ENCODE peak calls at places on chromosomes 4 and X, in nine cellular contexts. One of them, this sample, is unnamed.
A peak's percentile ranks its signal among the peaks of the same experiment; 100 is the strongest.

GRCh38 chr4:7929530-7929951 is 10.1 kb downstream of the AFAP1 start:
- DNase-seq in SK-N-SH: peak; percentile 35
- DNase-seq in naive thymus-derived CD4-positive, alpha-beta T cell: no peak
- DNase-seq in IMR-90: no peak
- DNase-seq in aorta: no peak
- DNase-seq in left ventricle myocardium inferior: no peak
- DNase-seq in A549: peak; percentile 32
- DNase-seq in hepatocyte: peak; percentile 53
- DNase-seq in Karpas-422: no peak
- DNase-seq in this sample: no peak

GRCh38 chr4:1842339-1842895 is 13.5 kb downstream of the LETM1 start:
- DNase-seq in hepatocyte: no peak
- DNase-seq in aorta: no peak
- DNase-seq in IMR-90: no peak
- DNase-seq in left ventricle myocardium inferior: no peak
- DNase-seq in A549: no peak
- DNase-seq in Karpas-422: no peak
- DNase-seq in naive thymus-derived CD4-positive, alpha-beta T cell: no peak
- DNase-seq in SK-N-SH: no peak
- DNase-seq in this sample: no peak

GRCh38 chr4:176482972-176483371 is 163.2 kb downstream of the SPCS3 start:
- DNase-seq in Karpas-422: no peak
- DNase-seq in hepatocyte: no peak
- DNase-seq in IMR-90: no peak
- DNase-seq in naive thymus-derived CD4-positive, alpha-beta T cell: no peak
- DNase-seq in left ventricle myocardium inferior: no peak
- DNase-seq in SK-N-SH: no peak
- DNase-seq in A549: no peak
- DNase-seq in aorta: no peak
- DNase-seq in this sample: no peak

GRCh38 chr4:126890994-126891393 is 741.8 kb upstream of the INTU start:
- DNase-seq in aorta: no peak
- DNase-seq in naive thymus-derived CD4-positive, alpha-beta T cell: no peak
- DNase-seq in IMR-90: peak; percentile 79
- DNase-seq in hepatocyte: peak; percentile 7
- DNase-seq in left ventricle myocardium inferior: no peak
- DNase-seq in Karpas-422: no peak
- DNase-seq in SK-N-SH: no peak
- DNase-seq in A549: no peak
- DNase-seq in this sample: no peak

GRCh38 chr4:165828928-165829327 is 44.1 kb upstream of the TLL1 start:
- DNase-seq in A549: no peak
- DNase-seq in Karpas-422: no peak
- DNase-seq in SK-N-SH: no peak
- DNase-seq in naive thymus-derived CD4-positive, alpha-beta T cell: no peak
- DNase-seq in left ventricle myocardium inferior: no peak
- DNase-seq in hepatocyte: no peak
- DNase-seq in aorta: no peak
- DNase-seq in IMR-90: no peak
- DNase-seq in this sample: no peak

GRCh38 chr4:66489783-66490452 is 819.6 kb upstream of the EPHA5 start:
- DNase-seq in naive thymus-derived CD4-positive, alpha-beta T cell: no peak
- DNase-seq in Karpas-422: no peak
- DNase-seq in SK-N-SH: no peak
- DNase-seq in A549: peak; percentile 62
- DNase-seq in hepatocyte: peak; percentile 8
- DNase-seq in IMR-90: peak; percentile 65
- DNase-seq in aorta: no peak
- DNase-seq in left ventricle myocardium inferior: no peak
- DNase-seq in this sample: no peak

GRCh38 chrX:69109706-69110635 is 55.3 kb downstream of the PJA1 start:
- DNase-seq in aorta: no peak
- DNase-seq in left ventricle myocardium inferior: no peak
- DNase-seq in A549: peak; percentile 84
- DNase-seq in hepatocyte: peak; percentile 63
- DNase-seq in SK-N-SH: no peak
- DNase-seq in naive thymus-derived CD4-positive, alpha-beta T cell: no peak
- DNase-seq in Karpas-422: no peak
- DNase-seq in IMR-90: peak; percentile 73
- DNase-seq in this sample: no peak

GRCh38 chr4:1402516-1403101 is 3.6 kb downstream of the NKX1-1 start:
- DNase-seq in SK-N-SH: peak; percentile 52
- DNase-seq in IMR-90: no peak
- DNase-seq in left ventricle myocardium inferior: no peak
- DNase-seq in Karpas-422: no peak
- DNase-seq in aorta: peak; percentile 30
- DNase-seq in A549: no peak
- DNase-seq in naive thymus-derived CD4-positive, alpha-beta T cell: no peak
- DNase-seq in hepatocyte: peak; percentile 2
- DNase-seq in this sample: no peak

GRCh38 chr4:182533948-182534347 is 290.7 kb downstream of the TENM3 start:
- DNase-seq in naive thymus-derived CD4-positive, alpha-beta T cell: no peak
- DNase-seq in SK-N-SH: no peak
- DNase-seq in left ventricle myocardium inferior: no peak
- DNase-seq in hepatocyte: no peak
- DNase-seq in Karpas-422: no peak
- DNase-seq in IMR-90: peak; percentile 74
- DNase-seq in aorta: no peak
- DNase-seq in A549: no peak
- DNase-seq in this sample: no peak

GRCh38 chr4:74370912-74371311 is 6.0 kb downstream of the EREG start:
- DNase-seq in aorta: no peak
- DNase-seq in A549: peak; percentile 78
- DNase-seq in SK-N-SH: peak; percentile 42
- DNase-seq in naive thymus-derived CD4-positive, alpha-beta T cell: no peak
- DNase-seq in IMR-90: peak; percentile 64
- DNase-seq in hepatocyte: peak; percentile 72
- DNase-seq in left ventricle myocardium inferior: no peak
- DNase-seq in Karpas-422: peak; percentile 77
- DNase-seq in this sample: no peak

GRCh38 chr4:121138014-121138413 is 26.1 kb downstream of the TNIP3 start:
- DNase-seq in SK-N-SH: no peak
- DNase-seq in naive thymus-derived CD4-positive, alpha-beta T cell: peak; percentile 12
- DNase-seq in aorta: no peak
- DNase-seq in left ventricle myocardium inferior: no peak
- DNase-seq in A549: no peak
- DNase-seq in IMR-90: no peak
- DNase-seq in Karpas-422: no peak
- DNase-seq in hepatocyte: no peak
- DNase-seq in this sample: no peak

GRCh38 chr4:37188100-37188499 is 56.4 kb upstream of the NWD2 start:
- DNase-seq in hepatocyte: no peak
- DNase-seq in left ventricle myocardium inferior: no peak
- DNase-seq in IMR-90: no peak
- DNase-seq in Karpas-422: peak; percentile 68
- DNase-seq in SK-N-SH: peak; percentile 3
- DNase-seq in A549: peak; percentile 4
- DNase-seq in naive thymus-derived CD4-positive, alpha-beta T cell: no peak
- DNase-seq in aorta: no peak
- DNase-seq in this sample: no peak

GRCh38 chr4:81606796-81607550 is 135.3 kb upstream of the RASGEF1B start:
- DNase-seq in hepatocyte: peak; percentile 13
- DNase-seq in left ventricle myocardium inferior: no peak
- DNase-seq in IMR-90: no peak
- DNase-seq in aorta: peak; percentile 49
- DNase-seq in Karpas-422: no peak
- DNase-seq in SK-N-SH: no peak
- DNase-seq in naive thymus-derived CD4-positive, alpha-beta T cell: no peak
- DNase-seq in A549: no peak
- DNase-seq in this sample: no peak
- H3K27ac ChIP-seq in hepatocyte: peak overlapping the region; percentile 21
- H3K27ac ChIP-seq in left ventricle myocardium inferior: peak overlapping the region; percentile 6
- H3K27ac ChIP-seq in IMR-90: no peak overlapping the region
- H3K27ac ChIP-seq in aorta: no peak overlapping the region
- H3K27ac ChIP-seq in Karpas-422: no peak overlapping the region
- H3K27ac ChIP-seq in SK-N-SH: no peak overlapping the region
- H3K27ac ChIP-seq in naive thymus-derived CD4-positive, alpha-beta T cell: no peak overlapping the region
- H3K27ac ChIP-seq in A549: no peak overlapping the region
- H3K27ac ChIP-seq in this sample: no peak overlapping the region

GRCh38 chrX:72255864-72256263 is 17.0 kb upstream of the ERCC6L start:
- DNase-seq in A549: no peak
- DNase-seq in naive thymus-derived CD4-positive, alpha-beta T cell: no peak
- DNase-seq in SK-N-SH: no peak
- DNase-seq in left ventricle myocardium inferior: no peak
- DNase-seq in aorta: no peak
- DNase-seq in hepatocyte: no peak
- DNase-seq in IMR-90: no peak
- DNase-seq in Karpas-422: no peak
- DNase-seq in this sample: no peak
- H3K4me3 ChIP-seq in A549: no peak overlapping the region
- H3K4me3 ChIP-seq in naive thymus-derived CD4-positive, alpha-beta T cell: no peak overlapping the region
- H3K4me3 ChIP-seq in SK-N-SH: no peak overlapping the region
- H3K4me3 ChIP-seq in left ventricle myocardium inferior: no peak overlapping the region
- H3K4me3 ChIP-seq in aorta: no peak overlapping the region
- H3K4me3 ChIP-seq in hepatocyte: no peak overlapping the region
- H3K4me3 ChIP-seq in IMR-90: no peak overlapping the region
- H3K4me3 ChIP-seq in Karpas-422: no peak overlapping the region
- H3K4me3 ChIP-seq in this sample: no peak overlapping the region

GRCh38 chr4:17013382-17014006 is 115.0 kb upstream of the LDB2 start:
- DNase-seq in SK-N-SH: no peak
- DNase-seq in Karpas-422: no peak
- DNase-seq in naive thymus-derived CD4-positive, alpha-beta T cell: no peak
- DNase-seq in IMR-90: peak; percentile 65
- DNase-seq in A549: no peak
- DNase-seq in aorta: no peak
- DNase-seq in hepatocyte: no peak
- DNase-seq in left ventricle myocardium inferior: no peak
- DNase-seq in this sample: no peak
- H3K9me3 ChIP-seq in SK-N-SH: peaks cover 10% of the 10 kb centered on the region
- H3K9me3 ChIP-seq in Karpas-422: no peaks in the 10 kb centered on the region
- H3K9me3 ChIP-seq in naive thymus-derived CD4-positive, alpha-beta T cell: no peaks in the 10 kb centered on the region
- H3K9me3 ChIP-seq in IMR-90: no peaks in the 10 kb centered on the region
- H3K9me3 ChIP-seq in A549: no peaks in the 10 kb centered on the region
- H3K9me3 ChIP-seq in aorta: peaks cover 2% of the 10 kb centered on the region
- H3K9me3 ChIP-seq in hepatocyte: no peaks in the 10 kb centered on the region
- H3K9me3 ChIP-seq in left ventricle myocardium inferior: peaks cover 5% of the 10 kb centered on the region
- H3K9me3 ChIP-seq in this sample: no peaks in the 10 kb centered on the region

GRCh38 chrX:154356596-154356995 is 17.8 kb downstream of the FLNA start:
- DNase-seq in IMR-90: no peak
- DNase-seq in naive thymus-derived CD4-positive, alpha-beta T cell: no peak
- DNase-seq in SK-N-SH: no peak
- DNase-seq in left ventricle myocardium inferior: no peak
- DNase-seq in A549: no peak
- DNase-seq in hepatocyte: no peak
- DNase-seq in Karpas-422: no peak
- DNase-seq in aorta: no peak
- DNase-seq in this sample: no peak

GRCh38 chrX:154358829-154359228 is 15.6 kb downstream of the FLNA start:
- DNase-seq in hepatocyte: no peak
- DNase-seq in IMR-90: no peak
- DNase-seq in A549: no peak
- DNase-seq in naive thymus-derived CD4-positive, alpha-beta T cell: no peak
- DNase-seq in SK-N-SH: no peak
- DNase-seq in left ventricle myocardium inferior: no peak
- DNase-seq in Karpas-422: no peak
- DNase-seq in aorta: no peak
- DNase-seq in this sample: no peak

GRCh38 chrX:154359362-154360154 is 14.9 kb downstream of the FLNA start:
- DNase-seq in left ventricle myocardium inferior: no peak
- DNase-seq in IMR-90: no peak
- DNase-seq in Karpas-422: no peak
- DNase-seq in A549: no peak
- DNase-seq in hepatocyte: no peak
- DNase-seq in SK-N-SH: no peak
- DNase-seq in aorta: no peak
- DNase-seq in naive thymus-derived CD4-positive, alpha-beta T cell: no peak
- DNase-seq in this sample: no peak

GRCh38 chrX:154357205-154357604 is 17.2 kb downstream of the FLNA start:
- DNase-seq in Karpas-422: no peak
- DNase-seq in A549: no peak
- DNase-seq in SK-N-SH: no peak
- DNase-seq in aorta: no peak
- DNase-seq in hepatocyte: no peak
- DNase-seq in IMR-90: no peak
- DNase-seq in naive thymus-derived CD4-positive, alpha-beta T cell: no peak
- DNase-seq in left ventricle myocardium inferior: no peak
- DNase-seq in this sample: no peak

GRCh38 chrX:154358011-154358410 is 16.4 kb downstream of the FLNA start:
- DNase-seq in SK-N-SH: no peak
- DNase-seq in left ventricle myocardium inferior: no peak
- DNase-seq in A549: no peak
- DNase-seq in Karpas-422: no peak
- DNase-seq in hepatocyte: no peak
- DNase-seq in IMR-90: no peak
- DNase-seq in naive thymus-derived CD4-positive, alpha-beta T cell: no peak
- DNase-seq in aorta: no peak
- DNase-seq in this sample: no peak
- H3K27ac ChIP-seq in SK-N-SH: no peak overlapping the region
- H3K27ac ChIP-seq in left ventricle myocardium inferior: no peak overlapping the region
- H3K27ac ChIP-seq in A549: peak overlapping the region; percentile 21
- H3K27ac ChIP-seq in Karpas-422: no peak overlapping the region
- H3K27ac ChIP-seq in hepatocyte: no peak overlapping the region
- H3K27ac ChIP-seq in IMR-90: no peak overlapping the region
- H3K27ac ChIP-seq in naive thymus-derived CD4-positive, alpha-beta T cell: no peak overlapping the region
- H3K27ac ChIP-seq in aorta: no peak overlapping the region
- H3K27ac ChIP-seq in this sample: no peak overlapping the region

GRCh38 chr4:54233128-54233696 is 4.1 kb downstream of the PDGFRA start:
- DNase-seq in IMR-90: peak; percentile 85
- DNase-seq in left ventricle myocardium inferior: peak; percentile 88
- DNase-seq in naive thymus-derived CD4-positive, alpha-beta T cell: peak; percentile 43
- DNase-seq in hepatocyte: peak; percentile 94
- DNase-seq in SK-N-SH: peak; percentile 91
- DNase-seq in aorta: peak; percentile 91
- DNase-seq in A549: peak; percentile 84
- DNase-seq in Karpas-422: peak; percentile 85
- DNase-seq in this sample: peak; percentile 71
- H3K4me3 ChIP-seq in IMR-90: peak overlapping the region; percentile 89
- H3K4me3 ChIP-seq in left ventricle myocardium inferior: peak overlapping the region; percentile 74
- H3K4me3 ChIP-seq in naive thymus-derived CD4-positive, alpha-beta T cell: peak overlapping the region; percentile 50
- H3K4me3 ChIP-seq in hepatocyte: peak overlapping the region; percentile 94
- H3K4me3 ChIP-seq in SK-N-SH: peak overlapping the region; percentile 64
- H3K4me3 ChIP-seq in aorta: peak overlapping the region; percentile 71
- H3K4me3 ChIP-seq in A549: peak overlapping the region; percentile 52
- H3K4me3 ChIP-seq in Karpas-422: peak overlapping the region; percentile 36
- H3K4me3 ChIP-seq in this sample: peak overlapping the region; percentile 47

GRCh38 chr4:133151681-133152329 is 2.7 kb downstream of the PCDH10 start:
- DNase-seq in naive thymus-derived CD4-positive, alpha-beta T cell: no peak
- DNase-seq in SK-N-SH: peak; percentile 44
- DNase-seq in aorta: peak; percentile 45
- DNase-seq in left ventricle myocardium inferior: no peak
- DNase-seq in A549: peak; percentile 3
- DNase-seq in Karpas-422: no peak
- DNase-seq in IMR-90: no peak
- DNase-seq in hepatocyte: peak; percentile 58
- DNase-seq in this sample: no peak

GRCh38 chr4:133149932-133150642 is 993 bp downstream of the PCDH10 start:
- DNase-seq in Karpas-422: no peak
- DNase-seq in A549: no peak
- DNase-seq in aorta: no peak
- DNase-seq in naive thymus-derived CD4-positive, alpha-beta T cell: no peak
- DNase-seq in SK-N-SH: no peak
- DNase-seq in left ventricle myocardium inferior: no peak
- DNase-seq in IMR-90: no peak
- DNase-seq in hepatocyte: no peak
- DNase-seq in this sample: no peak

GRCh38 chr4:133149364-133149695 is 236 bp downstream of the PCDH10 start:
- DNase-seq in hepatocyte: no peak
- DNase-seq in left ventricle myocardium inferior: no peak
- DNase-seq in IMR-90: no peak
- DNase-seq in Karpas-422: no peak
- DNase-seq in SK-N-SH: no peak
- DNase-seq in naive thymus-derived CD4-positive, alpha-beta T cell: no peak
- DNase-seq in aorta: no peak
- DNase-seq in A549: no peak
- DNase-seq in this sample: no peak

GRCh38 chr4:133151301-133151680 is 2.2 kb downstream of the PCDH10 start:
- DNase-seq in A549: peak; percentile 24
- DNase-seq in hepatocyte: no peak
- DNase-seq in Karpas-422: no peak
- DNase-seq in left ventricle myocardium inferior: no peak
- DNase-seq in SK-N-SH: no peak
- DNase-seq in IMR-90: no peak
- DNase-seq in aorta: no peak
- DNase-seq in naive thymus-derived CD4-positive, alpha-beta T cell: no peak
- DNase-seq in this sample: no peak

GRCh38 chr4:133150643-133151300 is 1.7 kb downstream of the PCDH10 start:
- DNase-seq in hepatocyte: peak; percentile 35
- DNase-seq in A549: peak; percentile 14
- DNase-seq in aorta: peak; percentile 50
- DNase-seq in naive thymus-derived CD4-positive, alpha-beta T cell: no peak
- DNase-seq in SK-N-SH: peak; percentile 20
- DNase-seq in Karpas-422: no peak
- DNase-seq in IMR-90: no peak
- DNase-seq in left ventricle myocardium inferior: no peak
- DNase-seq in this sample: no peak
- H3K9me3 ChIP-seq in hepatocyte: no peaks in the 10 kb centered on the region
- H3K9me3 ChIP-seq in A549: no peaks in the 10 kb centered on the region
- H3K9me3 ChIP-seq in aorta: no peaks in the 10 kb centered on the region
- H3K9me3 ChIP-seq in naive thymus-derived CD4-positive, alpha-beta T cell: no peaks in the 10 kb centered on the region
- H3K9me3 ChIP-seq in SK-N-SH: no peaks in the 10 kb centered on the region
- H3K9me3 ChIP-seq in Karpas-422: no peaks in the 10 kb centered on the region
- H3K9me3 ChIP-seq in IMR-90: no peaks in the 10 kb centered on the region
- H3K9me3 ChIP-seq in left ventricle myocardium inferior: no peaks in the 10 kb centered on the region
- H3K9me3 ChIP-seq in this sample: no peaks in the 10 kb centered on the region